ENCODE peak calls at places on chromosome 18, in five cellular contexts. One of them, this sample, is unnamed.

GRCh38 chr18:31591113-31591512 is 564 bp upstream of the TTR start:
- DNase-seq in SK-N-SH: no peak
- DNase-seq in K562: no peak
- DNase-seq in vagina: no peak
- DNase-seq in GM23338: no peak
- DNase-seq in this sample: no peak

GRCh38 chr18:39801848-39802247 is 2153.2 kb upstream of the PIK3C3 start:
- DNase-seq in SK-N-SH: no peak
- DNase-seq in K562: no peak
- DNase-seq in vagina: no peak
- DNase-seq in GM23338: no peak
- DNase-seq in this sample: no peak

GRCh38 chr18:58570360-58571064 is 58.4 kb downstream of the ALPK2 start:
- DNase-seq in SK-N-SH: no peak
- DNase-seq in K562: no peak
- DNase-seq in vagina: no peak
- DNase-seq in GM23338: no peak
- DNase-seq in this sample: no peak

GRCh38 chr18:37467002-37467401 is 98.6 kb downstream of the CELF4 start:
- DNase-seq in SK-N-SH: no peak
- DNase-seq in K562: no peak
- DNase-seq in vagina: no peak
- DNase-seq in GM23338: no peak
- DNase-seq in this sample: no peak

GRCh38 chr18:26386002-26386401 is 159.8 kb downstream of the TAF4B start:
- DNase-seq in SK-N-SH: no peak
- DNase-seq in K562: no peak
- DNase-seq in vagina: no peak
- DNase-seq in GM23338: no peak
- DNase-seq in this sample: peak; percentile 35

GRCh38 chr18:45654677-45655076 is 39.4 kb downstream of the SLC14A2 start:
- DNase-seq in SK-N-SH: no peak
- DNase-seq in K562: no peak
- DNase-seq in vagina: no peak
- DNase-seq in GM23338: no peak
- DNase-seq in this sample: no peak

GRCh38 chr18:48993586-48993985 is 42.8 kb upstream of the SMAD7 start:
- DNase-seq in SK-N-SH: no peak
- DNase-seq in K562: no peak
- DNase-seq in vagina: no peak
- DNase-seq in GM23338: no peak
- DNase-seq in this sample: no peak

GRCh38 chr18:10771053-10771709 is 245.4 kb downstream of the NAPG start:
- DNase-seq in SK-N-SH: no peak
- DNase-seq in K562: no peak
- DNase-seq in vagina: no peak
- DNase-seq in GM23338: no peak
- DNase-seq in this sample: no peak

GRCh38 chr18:50747849-50748242 is 72.0 kb downstream of the MRO start:
- DNase-seq in SK-N-SH: no peak
- DNase-seq in K562: no peak
- DNase-seq in vagina: no peak
- DNase-seq in GM23338: no peak
- DNase-seq in this sample: no peak

GRCh38 chr18:14928396-14928795 is 180.4 kb downstream of the ANKRD30B start:
- DNase-seq in SK-N-SH: no peak
- DNase-seq in K562: no peak
- DNase-seq in vagina: no peak
- DNase-seq in GM23338: no peak
- DNase-seq in this sample: peak; percentile 48

GRCh38 chr18:26458526-26459232 is 89.7 kb downstream of the KCTD1 start:
- DNase-seq in SK-N-SH: no peak
- DNase-seq in K562: no peak
- DNase-seq in vagina: peak; percentile 77
- DNase-seq in GM23338: no peak
- DNase-seq in this sample: no peak

GRCh38 chr18:40382191-40382590 is 1572.8 kb upstream of the PIK3C3 start:
- DNase-seq in SK-N-SH: no peak
- DNase-seq in K562: no peak
- DNase-seq in vagina: no peak
- DNase-seq in GM23338: no peak
- DNase-seq in this sample: no peak

GRCh38 chr18:5197461-5197860 is 404 bp upstream of the AKAIN1 start:
- DNase-seq in SK-N-SH: peak; percentile 14
- DNase-seq in K562: no peak
- DNase-seq in vagina: no peak
- DNase-seq in GM23338: peak; percentile 30
- DNase-seq in this sample: no peak

GRCh38 chr18:46859855-46860254 is 57.5 kb downstream of the PIAS2 start:
- DNase-seq in SK-N-SH: no peak
- DNase-seq in K562: no peak
- DNase-seq in vagina: no peak
- DNase-seq in GM23338: no peak
- DNase-seq in this sample: no peak

GRCh38 chr18:21264651-21265050 is 22.6 kb downstream of the GREB1L start:
- DNase-seq in SK-N-SH: no peak
- DNase-seq in K562: no peak
- DNase-seq in vagina: no peak
- DNase-seq in GM23338: peak; percentile 60
- DNase-seq in this sample: peak; percentile 58

GRCh38 chr18:71784777-71785176 is 759.4 kb downstream of the CBLN2 start:
- DNase-seq in SK-N-SH: peak; percentile 12
- DNase-seq in K562: peak; percentile 2
- DNase-seq in vagina: no peak
- DNase-seq in GM23338: peak; percentile 0
- DNase-seq in this sample: no peak

GRCh38 chr18:13710460-13710859 is 15.9 kb downstream of the FAM210A start:
- DNase-seq in SK-N-SH: no peak
- DNase-seq in K562: no peak
- DNase-seq in vagina: no peak
- DNase-seq in GM23338: no peak
- DNase-seq in this sample: no peak

GRCh38 chr18:47754311-47755101 is 176.0 kb downstream of the SMAD2 start:
- DNase-seq in SK-N-SH: peak; percentile 84
- DNase-seq in K562: peak; percentile 63
- DNase-seq in vagina: peak; percentile 75
- DNase-seq in GM23338: peak; percentile 88
- DNase-seq in this sample: peak; percentile 51

GRCh38 chr18:644395-645004 is 13.0 kb upstream of the TYMS start:
- DNase-seq in SK-N-SH: no peak
- DNase-seq in K562: no peak
- DNase-seq in vagina: no peak
- DNase-seq in GM23338: no peak
- DNase-seq in this sample: no peak

GRCh38 chr18:45384137-45384998 is 230.9 kb upstream of the SLC14A2 start:
- DNase-seq in SK-N-SH: peak; percentile 60
- DNase-seq in K562: peak; percentile 54
- DNase-seq in vagina: no peak
- DNase-seq in GM23338: peak; percentile 93
- DNase-seq in this sample: peak; percentile 51

GRCh38 chr18:48852292-48852691 is 98.5 kb downstream of the SMAD7 start:
- DNase-seq in SK-N-SH: no peak
- DNase-seq in K562: no peak
- DNase-seq in vagina: no peak
- DNase-seq in GM23338: no peak
- DNase-seq in this sample: no peak

GRCh38 chr18:2908166-2908945 is 61.5 kb downstream of the EMILIN2 start:
- DNase-seq in SK-N-SH: no peak
- DNase-seq in K562: no peak
- DNase-seq in vagina: peak; percentile 77
- DNase-seq in GM23338: no peak
- DNase-seq in this sample: no peak

GRCh38 chr18:76521367-76521766 is 26.3 kb upstream of the ZNF516 start:
- DNase-seq in SK-N-SH: no peak
- DNase-seq in K562: no peak
- DNase-seq in vagina: no peak
- DNase-seq in GM23338: peak; percentile 28
- DNase-seq in this sample: no peak

GRCh38 chr18:76518073-76518472 is 23.0 kb upstream of the ZNF516 start:
- DNase-seq in SK-N-SH: no peak
- DNase-seq in K562: no peak
- DNase-seq in vagina: no peak
- DNase-seq in GM23338: peak; percentile 24
- DNase-seq in this sample: no peak

GRCh38 chr18:76522104-76522503 is 27.1 kb upstream of the ZNF516 start:
- DNase-seq in SK-N-SH: no peak
- DNase-seq in K562: no peak
- DNase-seq in vagina: no peak
- DNase-seq in GM23338: peak; percentile 60
- DNase-seq in this sample: no peak

GRCh38 chr18:76519156-76519549 is 24.1 kb upstream of the ZNF516 start:
- DNase-seq in SK-N-SH: no peak
- DNase-seq in K562: no peak
- DNase-seq in vagina: no peak
- DNase-seq in GM23338: peak; percentile 64
- DNase-seq in this sample: no peak

GRCh38 chr18:76518543-76519155 is 23.6 kb upstream of the ZNF516 start:
- DNase-seq in SK-N-SH: no peak
- DNase-seq in K562: no peak
- DNase-seq in vagina: no peak
- DNase-seq in GM23338: peak; percentile 74
- DNase-seq in this sample: no peak
- H3K4me3 ChIP-seq in SK-N-SH: no peak overlapping the region
- H3K4me3 ChIP-seq in K562: no peak overlapping the region
- H3K4me3 ChIP-seq in vagina: peak overlapping the region; percentile 30
- H3K4me3 ChIP-seq in GM23338: peak overlapping the region; percentile 69
- H3K4me3 ChIP-seq in this sample: no peak overlapping the region

GRCh38 chr18:8744038-8744437 is 38.7 kb downstream of the MTCL1 start:
- DNase-seq in SK-N-SH: no peak
- DNase-seq in K562: no peak
- DNase-seq in vagina: no peak
- DNase-seq in GM23338: no peak
- DNase-seq in this sample: no peak

GRCh38 chr18:8741524-8741923 is 36.2 kb downstream of the MTCL1 start:
- DNase-seq in SK-N-SH: no peak
- DNase-seq in K562: no peak
- DNase-seq in vagina: no peak
- DNase-seq in GM23338: no peak
- DNase-seq in this sample: no peak

GRCh38 chr18:8744656-8745055 is 39.3 kb downstream of the MTCL1 start:
- DNase-seq in SK-N-SH: no peak
- DNase-seq in K562: no peak
- DNase-seq in vagina: no peak
- DNase-seq in GM23338: no peak
- DNase-seq in this sample: no peak

GRCh38 chr18:8745355-8746014 is 40.1 kb downstream of the MTCL1 start:
- DNase-seq in SK-N-SH: no peak
- DNase-seq in K562: no peak
- DNase-seq in vagina: no peak
- DNase-seq in GM23338: no peak
- DNase-seq in this sample: no peak

DNA sequence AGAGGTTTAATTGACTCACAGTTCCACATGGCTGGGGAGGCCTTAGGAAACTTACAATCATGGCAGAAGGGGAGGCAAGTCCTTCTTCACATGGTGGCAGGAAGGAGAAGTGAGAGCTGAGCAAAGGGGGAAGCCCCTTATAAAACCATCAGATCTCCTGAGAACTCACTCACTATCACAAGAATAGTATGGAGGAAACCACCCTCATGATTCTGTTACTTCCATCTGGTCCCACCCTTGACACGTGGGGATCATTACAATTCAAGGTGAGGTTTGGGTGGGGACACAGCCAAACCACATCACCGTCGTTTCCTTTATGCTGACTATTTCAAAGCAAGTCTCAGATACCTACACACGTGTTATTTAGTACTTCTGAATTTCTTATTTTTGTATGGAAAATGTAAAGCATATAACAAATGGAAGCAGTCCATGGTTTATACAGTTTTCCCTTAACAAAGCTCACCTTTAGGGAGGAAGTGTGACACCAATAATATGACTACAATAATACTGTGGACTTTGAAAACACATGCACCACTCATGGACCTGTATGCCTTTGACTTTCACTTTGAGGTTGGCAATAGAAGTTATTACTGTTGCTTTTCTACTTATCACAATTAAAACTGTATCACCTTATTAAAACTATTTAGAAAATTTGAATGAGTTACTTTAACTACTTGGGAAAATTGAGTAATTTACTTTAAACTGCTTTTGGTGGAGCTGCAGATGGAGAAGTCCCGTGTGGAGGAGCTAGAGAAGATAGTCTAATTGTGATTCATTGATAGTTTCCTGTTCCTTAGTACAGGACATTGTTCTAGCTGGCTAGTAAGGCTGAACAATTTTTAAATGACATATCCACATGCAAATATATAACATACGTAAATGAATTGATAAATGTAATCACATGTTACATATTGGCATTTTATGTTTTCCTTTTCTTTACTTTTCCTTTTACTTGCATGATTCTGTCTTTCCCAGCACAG is 37.3 kb downstream of the MTCL1 start:
- DNase-seq in SK-N-SH: no peak
- DNase-seq in K562: no peak
- DNase-seq in vagina: no peak
- DNase-seq in GM23338: no peak
- DNase-seq in this sample: no peak
- H3K4me1 ChIP-seq in SK-N-SH: peaks cover 28% of the 10 kb centered on the region
- H3K4me1 ChIP-seq in K562: no peaks in the 10 kb centered on the region
- H3K4me1 ChIP-seq in vagina: peaks cover 8% of the 10 kb centered on the region
- H3K4me1 ChIP-seq in GM23338: peaks cover 5% of the 10 kb centered on the region
- H3K4me1 ChIP-seq in this sample: no peaks in the 10 kb centered on the region

GRCh38 chr18:24613887-24614286 is 153.4 kb downstream of the HRH4 start:
- DNase-seq in SK-N-SH: no peak
- DNase-seq in K562: no peak
- DNase-seq in vagina: no peak
- DNase-seq in GM23338: no peak
- DNase-seq in this sample: no peak
- TF ChIP-seq CTCF in SK-N-SH: no peak
- TF ChIP-seq CTCF in K562: no peak
- TF ChIP-seq CTCF in vagina: no peak
- TF ChIP-seq CTCF in GM23338: no peak
- TF ChIP-seq CTCF in this sample: no peak

DNA sequence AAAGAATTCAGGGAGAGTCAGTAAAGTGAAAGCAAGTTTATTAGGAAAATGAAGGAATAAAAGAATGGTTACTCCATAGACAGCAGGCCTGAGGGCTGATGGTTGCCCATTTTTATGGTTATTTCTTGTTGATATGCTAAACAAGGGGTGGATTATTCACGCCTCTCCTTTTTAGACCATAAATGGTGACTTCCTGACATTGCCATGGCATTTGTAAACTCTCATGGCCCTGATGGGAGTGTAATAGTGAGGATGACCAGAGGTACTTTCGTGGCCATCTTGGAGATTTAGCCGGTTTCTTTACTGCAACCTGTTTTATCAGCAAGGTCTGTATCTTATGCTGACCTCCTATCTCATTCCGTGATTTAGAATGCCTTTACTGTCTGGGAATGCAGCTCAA is 166.8 kb downstream of the PMAIP1 start:
- DNase-seq in SK-N-SH: no peak
- DNase-seq in K562: no peak
- DNase-seq in vagina: no peak
- DNase-seq in GM23338: peak; percentile 8
- DNase-seq in this sample: no peak
- H3K4me3 ChIP-seq in SK-N-SH: no peak overlapping the region
- H3K4me3 ChIP-seq in K562: no peak overlapping the region
- H3K4me3 ChIP-seq in vagina: no peak overlapping the region
- H3K4me3 ChIP-seq in GM23338: peak overlapping the region; percentile 31
- H3K4me3 ChIP-seq in this sample: no peak overlapping the region

This sample was measured in Caco-2.